ENCODE peak calls at places on chromosomes 13 and 19, in four cellular contexts. I is CD4-positive, alpha-beta T cell; G is GM06990; L is Calu3. W is an unnamed sample.

GRCh38 chr13:50387124-50387581 is 371.9 kb downstream of the KCNRG start:
- DNase-seq in I (peak), G (no peak), L (peak), W (no peak)

GRCh38 chr13:30872685-30873443 is 33.2 kb upstream of the MEDAG start:
- DNase-seq in I (no peak), G (no peak), L (no peak), W (no peak)

GRCh38 chr19:6026390-6026897 is 48.5 kb upstream of the RANBP3 start:
- DNase-seq in I (no peak), G (no peak), L (no peak), W (no peak)

GRCh38 chr19:1913781-1914577 is 8.8 kb downstream of the ADAT3 start:
- DNase-seq in I (no peak), G (no peak), L (no peak), W (no peak)

GRCh38 chr13:77810430-77810829 is 108.2 kb downstream of the EDNRB start:
- DNase-seq in I (no peak), G (no peak), L (no peak), W (no peak)

GRCh38 chr19:45273532-45273877 is 22.4 kb downstream of the MARK4 start:
- DNase-seq in I (no peak), G (no peak), L (no peak), W (no peak)

GRCh38 chr19:40717880-40718773 is 1.2 kb downstream of the ITPKC start:
- DNase-seq in I (no peak), G (no peak), L (peak), W (no peak)

GRCh38 chr13:98405107-98405571 is 171.8 kb downstream of the STK24 start:
- DNase-seq in I (no peak), G (no peak), L (no peak), W (no peak)

GRCh38 chr19:41904118-41904870 is 21.3 kb downstream of the ARHGEF1 start:
- DNase-seq in I (no peak), G (no peak), L (peak), W (no peak)

GRCh38 chr19:375395-376110 is 31.0 kb upstream of the MIER2 start:
- DNase-seq in I (no peak), G (no peak), L (no peak), W (no peak)

GRCh38 chr19:10587022-10587838 is at the start of gene AP1M2:
- DNase-seq in I (no peak), G (no peak), L (peak), W (no peak)

GRCh38 chr13:23673354-23673753 is 103.1 kb downstream of the TNFRSF19 start:
- DNase-seq in I (no peak), G (no peak), L (no peak), W (no peak)

GRCh38 chr13:113584205-113584869 is at the start of gene TFDP1:
- DNase-seq in I (peak), G (peak), L (peak), W (peak)

GRCh38 chr13:65911546-65912193 is 1318.5 kb downstream of the PCDH9 start:
- DNase-seq in I (no peak), G (no peak), L (no peak), W (no peak)

GRCh38 chr13:106680796-106681482 is 113.0 kb upstream of the ARGLU1 start:
- DNase-seq in I (no peak), G (no peak), L (no peak), W (no peak)

GRCh38 chr13:111114362-111115050 is 604 bp upstream of the ARHGEF7 start:
- DNase-seq in I (no peak), G (peak), L (no peak), W (no peak)

GRCh38 chr19:38781058-38781457 is 7.7 kb upstream of the LGALS7 start:
- DNase-seq in I (no peak), G (no peak), L (no peak), W (no peak)

GRCh38 chr19:28239270-28239669 is 973.7 kb downstream of the UQCRFS1 start:
- DNase-seq in I (no peak), G (no peak), L (no peak), W (no peak)

GRCh38 chr13:35343417-35343816 is 133.1 kb downstream of the MAB21L1 start:
- DNase-seq in I (no peak), G (no peak), L (no peak), W (no peak)

GRCh38 chr13:26653842-26654241 is 96.4 kb downstream of the WASF3 start:
- DNase-seq in I (no peak), G (no peak), L (no peak), W (no peak)

GRCh38 chr13:26658972-26659371 is 101.5 kb downstream of the WASF3 start:
- DNase-seq in I (no peak), G (no peak), L (no peak), W (no peak)

GRCh38 chr13:26660185-26660584 is 100.4 kb downstream of the GPR12 start:
- DNase-seq in I (no peak), G (no peak), L (no peak), W (no peak)

GRCh38 chr13:26658491-26658890 is 101.0 kb downstream of the WASF3 start:
- DNase-seq in I (no peak), G (no peak), L (no peak), W (no peak)

GRCh38 chr13:26656919-26657318 is 99.4 kb downstream of the WASF3 start:
- DNase-seq in I (no peak), G (no peak), L (no peak), W (no peak)
- TF ChIP-seq CTCF in I (no peak), G (peak), L (no peak), W (peak)

DNA sequence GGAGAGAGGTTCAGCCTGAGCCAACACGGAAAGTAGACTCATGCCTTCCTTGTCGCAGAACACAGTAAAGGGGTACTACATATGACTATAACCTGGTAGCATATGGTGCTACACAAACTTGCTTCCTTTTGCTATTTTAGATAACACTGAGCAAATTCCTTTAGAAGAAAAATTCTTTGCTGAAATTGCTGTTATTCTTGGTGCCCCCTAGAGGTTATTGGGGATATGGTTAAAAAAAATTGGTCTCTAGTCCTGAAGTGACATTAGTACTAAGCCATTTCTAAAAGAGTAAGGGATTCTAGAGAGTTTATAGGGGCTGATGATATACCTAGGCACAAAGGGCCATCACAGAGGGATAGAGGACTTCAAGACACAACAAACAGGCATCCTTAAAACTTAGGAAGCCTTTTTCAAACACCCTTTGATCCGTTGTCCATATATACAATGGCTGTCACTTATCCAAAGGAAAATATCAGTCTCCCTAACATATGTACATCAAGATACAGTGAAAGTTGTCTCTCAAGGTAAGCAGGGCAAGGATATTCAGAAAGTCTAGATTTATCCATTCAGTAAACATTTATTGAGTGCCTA is 13.9 kb upstream of the HS6ST3 start:
- DNase-seq in I (no peak), G (no peak), L (no peak), W (no peak)
- TF ChIP-seq CTCF in I (no peak), G (peak), L (no peak), W (peak)

DNA sequence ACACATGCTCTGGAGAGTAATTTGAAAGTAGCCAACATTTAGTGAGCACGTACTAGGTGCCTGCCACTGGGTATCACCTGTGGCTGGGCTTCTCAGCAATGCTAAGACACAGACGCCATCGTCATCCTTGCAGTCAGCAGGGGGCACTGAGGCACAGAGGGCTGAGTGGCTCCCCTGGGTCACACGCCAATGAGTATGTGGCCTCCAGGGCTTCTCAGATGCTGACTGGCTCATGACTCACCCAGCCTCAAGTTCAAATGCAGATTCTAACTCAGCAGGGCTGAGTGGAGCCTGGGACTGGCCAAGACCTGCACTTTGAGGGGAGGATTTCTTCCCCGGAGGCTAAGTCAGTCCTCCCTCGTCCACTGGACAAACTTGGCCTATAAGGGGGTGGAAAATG is 115.1 kb upstream of the CACNA1A start:
- DNase-seq in I (no peak), G (no peak), L (peak), W (no peak)
- TF ChIP-seq CTCF in I (no peak), G (peak), L (no peak), W (peak)

DNA sequence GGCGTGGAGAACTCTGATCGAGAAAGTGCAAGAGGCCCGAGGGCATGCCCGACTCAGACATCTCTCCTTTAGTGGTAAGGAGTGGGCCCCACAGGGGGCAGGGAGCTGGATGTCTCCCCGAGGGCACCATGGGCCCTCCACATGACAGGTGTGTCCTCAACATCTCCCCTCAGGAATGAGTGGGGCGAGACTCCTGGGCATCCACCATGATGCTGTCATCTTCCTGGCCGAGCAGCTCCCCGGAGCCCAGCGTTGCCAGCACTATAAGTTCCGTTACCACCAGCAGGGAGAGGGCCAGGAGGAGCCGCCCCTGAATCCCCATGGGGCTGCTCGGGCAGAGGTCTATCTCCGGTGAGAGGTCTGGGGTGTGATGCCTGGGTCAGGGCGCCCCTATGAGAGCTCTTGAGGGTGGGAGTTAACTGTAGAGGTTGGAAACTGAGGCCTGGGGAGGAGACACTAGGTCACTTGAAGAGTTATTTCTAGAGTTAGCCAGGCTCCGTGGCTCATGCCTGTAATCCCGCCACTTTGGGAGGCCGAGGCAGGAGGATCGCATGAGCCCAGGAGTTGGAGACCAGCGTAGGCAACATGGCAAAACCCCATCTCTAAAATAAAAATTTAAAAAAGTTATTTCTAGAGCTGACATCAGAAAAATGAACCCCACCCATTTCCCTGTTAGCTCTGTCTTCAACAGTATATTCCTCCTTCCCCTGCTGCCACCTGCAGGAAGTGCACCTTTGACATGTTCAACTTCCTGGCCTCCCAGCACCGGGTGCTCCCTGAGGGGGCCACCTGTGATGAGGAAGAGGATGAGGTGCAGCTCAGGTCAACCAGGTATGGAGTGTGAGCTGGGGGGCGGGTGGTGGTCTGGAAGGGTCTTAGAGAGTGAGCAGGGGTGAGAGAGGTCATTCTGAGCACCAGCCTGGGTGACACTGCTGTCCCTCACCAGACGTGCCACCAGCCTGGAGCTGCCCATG is 5.1 kb downstream of the IGFLR1 start:
- DNase-seq in I (no peak), G (no peak), L (peak), W (peak)
- TF ChIP-seq CTCF in I (no peak), G (peak), L (peak), W (no peak)

GRCh38 chr13:91405240-91405639 is 6.8 kb downstream of the GPC5 start:
- DNase-seq in I (no peak), G (no peak), L (no peak), W (no peak)

GRCh38 chr13:91409661-91410060 is 11.2 kb downstream of the GPC5 start:
- DNase-seq in I (no peak), G (no peak), L (no peak), W (no peak)

GRCh38 chr13:91401916-91402315 is 3.5 kb downstream of the GPC5 start:
- DNase-seq in I (no peak), G (no peak), L (no peak), W (no peak)

DNA sequence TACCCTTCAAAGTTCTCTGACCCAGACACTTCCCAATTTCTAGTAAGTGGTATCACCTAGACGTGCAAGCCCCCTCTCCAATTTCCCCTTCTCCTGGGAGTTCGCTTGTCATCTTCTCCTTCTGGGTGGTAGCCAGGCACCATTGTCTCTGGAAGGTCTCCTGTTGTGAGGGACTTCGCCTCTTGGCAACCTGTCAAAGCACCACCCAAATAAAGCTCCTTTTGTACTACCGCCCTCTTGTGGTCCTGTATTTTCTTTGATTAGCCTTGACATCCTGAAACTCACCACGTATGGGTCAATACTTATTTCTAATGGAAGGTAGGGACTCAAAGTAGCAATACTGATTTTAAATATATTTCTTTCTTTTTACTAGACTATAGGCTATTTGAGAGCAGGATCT is 8.2 kb downstream of the GPC5 start:
- DNase-seq in I (no peak), G (peak), L (peak), W (no peak)
- TF ChIP-seq CTCF in I (peak), G (peak), L (no peak), W (peak)

GRCh38 chr13:85970727-85971126 is 171.5 kb upstream of the SLITRK6 start:
- DNase-seq in I (no peak), G (no peak), L (no peak), W (no peak)
- TF ChIP-seq CTCF in I (no peak), G (no peak), L (no peak), W (peak)

GRCh38 chr19:20359933-20360720 is 193.1 kb downstream of the ZNF486 start:
- DNase-seq in I (no peak), G (no peak), L (no peak), W (peak)
- TF ChIP-seq CTCF in I (no peak), G (no peak), L (no peak), W (peak)

GRCh38 chr13:43874512-43875092 is 4.9 kb downstream of the CCDC122 start:
- DNase-seq in I (no peak), G (peak), L (no peak), W (no peak)
- TF ChIP-seq CTCF in I (peak), G (peak), L (no peak), W (peak)

DNA sequence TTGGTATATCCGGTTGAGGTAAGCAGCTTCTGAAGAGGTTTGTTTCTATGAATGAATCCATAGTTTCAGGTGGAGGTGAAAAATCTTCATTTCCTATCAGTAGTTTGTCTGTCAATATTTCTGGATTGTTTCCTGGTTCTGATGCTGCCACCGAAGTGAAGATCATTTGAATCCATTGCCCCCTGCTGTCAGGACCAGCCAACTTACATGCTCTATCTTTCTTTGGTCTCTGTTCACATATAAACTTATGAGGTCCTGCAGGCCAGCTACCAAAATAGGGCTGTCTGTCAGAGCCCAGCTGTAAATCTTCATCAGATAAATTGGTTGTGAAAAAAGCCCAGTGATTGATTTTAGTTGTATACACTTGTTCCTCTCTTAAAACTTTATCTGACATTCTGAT is 15.2 kb upstream of the N4BP2L1 start:
- DNase-seq in I (no peak), G (peak), L (peak), W (no peak)
- TF ChIP-seq CTCF in I (peak), G (peak), L (no peak), W (peak)

W was measured in D721Med.